ENCODE peak calls at places on chromosomes 11 and 22, in six cellular contexts. B, U, D, V, F and A are unnamed samples.

GRCh38 chr11:11916981-11917399 is 75.2 kb downstream of the USP47 start:
- DNase-seq in B (no peak), U (no peak), D (no peak), V (no peak), F (no peak), A (no peak)

GRCh38 chr11:11044137-11044855 is 186.4 kb upstream of the ZBED5 start:
- DNase-seq in B (no peak), U (no peak), D (no peak), V (no peak), F (no peak), A (no peak)

GRCh38 chr11:44316388-44317240 is 6.7 kb upstream of the ALX4 start:
- DNase-seq in B (no peak), U (no peak), D (no peak), V (no peak), F (peak; percentile 69), A (no peak)

GRCh38 chr11:76824980-76825725 is 35.6 kb upstream of the ACER3 start:
- DNase-seq in B (no peak), U (no peak), D (no peak), V (no peak), F (no peak), A (no peak)

GRCh38 chr11:83042966-83043711 is 28.6 kb downstream of the RAB30 start:
- DNase-seq in B (no peak), U (no peak), D (no peak), V (no peak), F (no peak), A (no peak)

GRCh38 chr11:3089236-3090061 is 32.2 kb upstream of the CARS1 start:
- DNase-seq in B (no peak), U (no peak), D (no peak), V (no peak), F (peak; percentile 71), A (no peak)

GRCh38 chr11:17986007-17986710 is 26.7 kb downstream of the SERGEF start:
- DNase-seq in B (no peak), U (no peak), D (peak; percentile 25), V (no peak), F (peak; percentile 73), A (no peak)

GRCh38 chr22:19368876-19369275 is 62.7 kb downstream of the HIRA start:
- DNase-seq in B (no peak), U (no peak), D (no peak), V (no peak), F (no peak), A (peak; percentile 41)

GRCh38 chr11:119701591-119702260 is 27.3 kb downstream of the NECTIN1 start:
- DNase-seq in B (no peak), U (no peak), D (no peak), V (no peak), F (no peak), A (no peak)

GRCh38 chr11:75543808-75544207 is 18.1 kb upstream of the GDPD5 start:
- DNase-seq in B (no peak), U (no peak), D (no peak), V (no peak), F (no peak), A (no peak)

GRCh38 chr11:73343076-73343833 is 32.9 kb upstream of the RELT start:
- DNase-seq in B (no peak), U (no peak), D (no peak), V (no peak), F (no peak), A (no peak)
- H3K4me3 ChIP-seq in B (no peak overlapping the region), U (no peak overlapping the region), D (peak overlapping the region; percentile 35), V (peak overlapping the region; percentile 22), F (no peak overlapping the region), A (peak overlapping the region; percentile 44)

DNA sequence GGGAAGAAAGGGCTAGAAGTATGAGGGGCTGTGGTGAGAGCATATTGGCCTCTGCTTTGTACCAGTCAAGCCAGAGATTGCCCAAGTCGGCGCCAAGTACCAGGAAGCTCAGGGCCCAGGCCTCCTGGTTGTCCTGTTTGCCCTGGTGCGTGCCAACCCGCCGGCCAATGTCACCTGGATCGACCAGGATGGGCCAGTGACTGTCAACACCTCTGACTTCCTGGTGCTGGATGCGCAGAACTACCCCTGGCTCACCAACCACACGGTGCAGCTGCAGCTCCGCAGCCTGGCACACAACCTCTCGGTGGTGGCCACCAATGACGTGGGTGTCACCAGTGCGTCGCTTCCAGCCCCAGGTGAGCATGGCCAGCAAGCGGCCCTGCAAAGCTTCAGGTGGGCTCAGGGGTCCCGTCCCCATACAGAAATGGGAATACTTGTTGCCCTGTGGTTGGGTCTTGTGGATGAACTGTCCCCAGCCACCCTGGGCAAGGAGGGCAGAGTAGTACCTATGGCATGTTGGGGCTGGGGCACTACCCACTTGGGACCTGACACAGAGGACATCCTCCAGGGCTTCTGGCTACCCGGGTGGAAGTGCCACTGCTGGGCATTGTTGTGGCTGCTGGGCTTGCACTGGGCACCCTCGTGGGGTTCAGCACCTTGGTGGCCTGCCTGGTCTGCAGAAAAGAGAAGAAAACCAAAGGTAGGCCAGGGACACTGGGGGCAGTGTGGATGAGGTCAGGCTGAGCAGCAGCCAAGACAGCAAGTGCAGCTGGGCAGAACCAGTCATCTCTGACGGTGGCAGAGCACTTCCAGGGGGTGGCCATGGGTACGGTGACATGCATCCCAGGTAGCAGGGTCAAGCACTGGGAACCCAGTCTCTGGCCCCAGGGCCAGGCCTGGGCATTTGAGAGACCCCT is 2.1 kb downstream of the TMEM25 start:
- DNase-seq in B (no peak), U (no peak), D (no peak), V (no peak), F (peak; percentile 33), A (no peak)
- H3K27ac ChIP-seq in B (no peak overlapping the region), U (no peak overlapping the region), D (no peak overlapping the region), V (no peak overlapping the region), F (peak overlapping the region; percentile 63), A (peak overlapping the region; percentile 8)

GRCh38 chr22:44028091-44028490 is 4.0 kb downstream of the PARVB start:
- DNase-seq in B (no peak), U (no peak), D (no peak), V (no peak), F (no peak), A (no peak)

GRCh38 chr22:44026630-44027511 is 2.8 kb downstream of the PARVB start:
- DNase-seq in B (no peak), U (peak; percentile 75), D (peak; percentile 72), V (no peak), F (peak; percentile 87), A (peak; percentile 85)

GRCh38 chr22:44025171-44026065 is 1.3 kb downstream of the PARVB start:
- DNase-seq in B (no peak), U (no peak), D (peak; percentile 44), V (no peak), F (peak; percentile 84), A (no peak)

GRCh38 chr22:44024288-44024908 is at the start of gene PARVB:
- DNase-seq in B (no peak), U (no peak), D (peak; percentile 59), V (peak; percentile 47), F (peak; percentile 79), A (no peak)

DNA sequence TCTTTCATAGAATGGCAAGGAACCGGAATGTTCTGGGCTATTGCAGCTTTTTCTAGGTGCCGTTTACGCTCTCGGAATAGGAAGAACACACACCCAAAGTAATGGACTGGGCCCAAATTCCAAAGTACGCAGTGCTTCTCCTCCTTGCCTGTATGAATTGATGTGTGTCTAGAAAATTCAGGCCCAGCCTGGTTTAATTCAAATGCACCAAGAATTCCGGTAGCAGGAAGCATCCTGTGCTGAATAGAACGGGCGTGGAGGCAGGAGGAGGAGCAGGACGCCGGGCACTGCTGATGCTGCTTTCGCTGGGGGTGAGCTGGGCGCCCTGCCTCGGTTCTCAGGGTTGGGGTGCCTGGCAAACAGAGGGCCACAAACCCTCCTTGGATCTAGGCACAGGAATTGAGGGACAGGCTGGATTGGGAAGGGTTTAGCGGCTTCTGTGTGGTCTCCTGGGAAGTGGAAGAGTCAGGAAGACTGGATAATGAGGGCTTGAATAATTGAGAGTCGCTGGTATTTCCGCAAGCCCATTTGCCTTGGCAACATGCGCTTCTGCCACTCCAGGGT is 2.0 kb downstream of the PARVB start:
- DNase-seq in B (no peak), U (no peak), D (no peak), V (no peak), F (no peak), A (no peak)
- H3K4me3 ChIP-seq in B (no peak overlapping the region), U (no peak overlapping the region), D (peak overlapping the region; percentile 63), V (no peak overlapping the region), F (peak overlapping the region; percentile 51), A (no peak overlapping the region)

DNA sequence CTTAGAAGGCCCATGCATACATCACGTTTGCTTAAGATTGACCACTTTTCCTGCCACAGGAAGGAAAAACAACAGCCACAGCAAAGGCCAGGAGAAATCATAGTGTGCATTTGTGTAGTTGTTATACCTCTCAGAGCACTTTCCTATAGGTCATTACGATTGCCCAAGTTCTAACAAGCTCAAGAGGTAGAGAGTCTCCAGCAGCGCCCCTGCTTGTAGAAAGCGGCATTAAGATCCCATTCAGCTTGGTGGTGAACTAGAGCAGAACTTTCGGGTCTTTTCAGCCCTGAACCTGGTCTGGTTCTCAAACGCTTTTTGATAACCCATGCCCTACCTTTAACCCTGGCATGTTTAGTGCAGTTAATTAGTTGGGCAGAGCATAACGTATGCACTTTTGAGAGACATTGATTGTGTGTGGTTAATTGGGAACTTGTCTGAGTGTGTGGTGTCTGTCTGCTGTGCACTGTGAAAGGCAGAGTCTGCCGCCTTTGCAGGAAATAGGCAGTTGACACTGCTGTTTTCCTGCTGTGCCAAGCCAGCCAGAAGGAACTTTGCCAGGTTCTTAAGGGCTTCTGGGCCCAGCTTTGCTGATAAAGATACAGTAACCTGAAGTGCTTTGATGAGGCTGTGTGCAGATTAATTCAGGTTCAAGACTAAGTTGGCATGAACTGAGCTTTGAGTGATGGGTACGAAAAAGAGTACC is 109.9 kb upstream of the CLMP start:
- DNase-seq in B (no peak), U (peak; percentile 38), D (peak; percentile 19), V (no peak), F (no peak), A (no peak)
- H3K27ac ChIP-seq in B (no peak overlapping the region), U (no peak overlapping the region), D (no peak overlapping the region), V (no peak overlapping the region), F (no peak overlapping the region), A (no peak overlapping the region)

DNA sequence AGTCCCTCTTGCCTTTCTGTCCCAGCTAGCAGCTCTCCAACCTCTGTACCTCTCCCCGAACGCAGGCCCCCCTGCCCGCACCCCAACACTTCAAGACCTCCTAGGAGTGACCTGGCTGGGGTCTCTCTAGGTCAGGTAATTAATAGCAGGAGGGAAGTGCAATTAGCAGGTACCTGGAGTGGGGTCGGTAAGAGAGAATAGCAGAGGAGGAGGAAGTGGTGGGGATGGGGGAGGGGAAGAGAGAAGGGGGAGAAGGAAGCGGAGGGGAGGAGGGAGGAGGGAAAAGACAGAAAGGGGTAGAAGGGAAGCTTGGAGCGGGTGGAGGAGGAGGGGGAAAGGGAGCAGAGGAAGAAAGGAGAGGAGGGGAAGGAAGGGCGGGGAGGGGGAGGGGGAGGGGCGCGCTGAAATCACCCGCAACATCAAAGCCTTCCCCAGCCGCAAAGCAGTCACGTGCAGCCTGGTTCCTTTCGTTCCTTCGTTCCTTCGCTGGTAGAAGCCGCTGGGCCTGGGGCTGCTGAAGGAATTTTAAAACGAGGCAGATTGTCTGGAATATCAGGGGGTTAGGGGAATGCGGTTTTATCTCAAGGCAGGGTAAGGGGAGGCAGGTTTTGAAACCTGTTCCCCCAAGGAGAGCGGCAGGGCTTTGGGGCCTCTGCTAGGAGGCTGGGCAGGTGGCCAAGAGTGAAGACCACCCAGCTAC is 29.3 kb upstream of the TCF20 start:
- DNase-seq in B (no peak), U (no peak), D (no peak), V (peak; percentile 52), F (no peak), A (no peak)
- H3K4me3 ChIP-seq in B (no peak overlapping the region), U (no peak overlapping the region), D (no peak overlapping the region), V (no peak overlapping the region), F (no peak overlapping the region), A (no peak overlapping the region)

GRCh38 chr22:38865201-38866023 is 6.6 kb downstream of the CBX6 start:
- DNase-seq in B (no peak), U (no peak), D (no peak), V (no peak), F (no peak), A (peak; percentile 69)
- H3K27ac ChIP-seq in B (no peak overlapping the region), U (peak overlapping the region; percentile 78), D (peak overlapping the region; percentile 77), V (peak overlapping the region; percentile 75), F (no peak overlapping the region), A (peak overlapping the region; percentile 81)